ENCODE peak calls at places on chromosomes 6 and 20, in four cellular contexts. I is sigmoid colon, Q is Panc1, T is spleen. S is an unnamed sample.

GRCh38 chr6:113642714-113643442 is 214.3 kb upstream of the MARCKS start:
- DNase-seq in I (no peak), Q (no peak), T (no peak), S (peak; percentile 86)

GRCh38 chr6:128350416-128351254 is 169.8 kb downstream of the PTPRK start:
- DNase-seq in I (no peak), Q (no peak), T (no peak), S (no peak)

GRCh38 chr6:134878136-134878535 is 71.8 kb downstream of the ALDH8A1 start:
- DNase-seq in I (no peak), Q (no peak), T (no peak), S (no peak)

GRCh38 chr6:145206247-145206907 is 528.9 kb downstream of the EPM2A start:
- DNase-seq in I (no peak), Q (no peak), T (no peak), S (no peak)

GRCh38 chr6:142697912-142698311 is 247.1 kb downstream of the HIVEP2 start:
- DNase-seq in I (no peak), Q (no peak), T (no peak), S (no peak)

GRCh38 chr6:1535295-1535694 is 74.4 kb upstream of the FOXC1 start:
- DNase-seq in I (no peak), Q (no peak), T (no peak), S (no peak)

GRCh38 chr20:3563548-3564177 is 92.8 kb downstream of the ATRN start:
- DNase-seq in I (no peak), Q (peak; percentile 33), T (no peak), S (no peak)

GRCh38 chr6:148414836-148415235 is 72.2 kb downstream of the SASH1 start:
- DNase-seq in I (no peak), Q (no peak), T (no peak), S (no peak)

GRCh38 chr20:36777152-36777551 is 3.6 kb upstream of the DSN1 start:
- DNase-seq in I (no peak), Q (no peak), T (peak; percentile 40), S (no peak)
- TF ChIP-seq POLR2AphosphoS5 in I (no peak), Q (no peak), T (no peak), S (no peak)

GRCh38 chr20:57396638-57397003 is 5.4 kb downstream of the RBM38 start:
- DNase-seq in I (no peak), Q (no peak), T (no peak), S (no peak)

GRCh38 chr20:57398231-57398821 is 7.1 kb downstream of the RBM38 start:
- DNase-seq in I (peak; percentile 89), Q (no peak), T (peak; percentile 98), S (peak; percentile 88)

GRCh38 chr20:57397004-57397692 is 6.0 kb downstream of the RBM38 start:
- DNase-seq in I (peak; percentile 66), Q (no peak), T (peak; percentile 80), S (no peak)

GRCh38 chr20:57398901-57399535 is 7.8 kb downstream of the RBM38 start:
- DNase-seq in I (peak; percentile 63), Q (no peak), T (peak; percentile 82), S (no peak)

DNA sequence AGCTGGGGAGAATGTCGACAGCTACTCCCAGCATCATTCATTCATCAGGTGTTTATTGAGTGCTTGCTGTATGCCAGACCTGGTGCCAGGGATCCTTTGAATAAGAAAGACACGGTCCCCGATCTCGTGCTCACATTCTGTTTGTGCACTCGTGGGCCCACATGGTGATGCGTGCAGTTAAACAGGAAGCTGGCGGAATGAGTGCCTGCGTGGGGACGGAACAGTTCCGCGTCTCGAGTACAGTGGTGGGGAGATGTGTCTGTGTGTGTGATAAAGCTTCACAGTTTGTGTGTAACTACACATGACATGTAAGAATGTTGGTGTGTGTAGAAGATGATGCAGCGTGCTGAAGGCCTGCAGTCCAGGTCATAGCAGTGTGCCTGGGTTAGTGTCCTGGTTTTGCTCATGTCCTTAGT is 6.5 kb downstream of the RBM38 start:
- DNase-seq in I (peak; percentile 75), Q (no peak), T (peak; percentile 93), S (peak; percentile 57)
- H3K4me1 ChIP-seq in I (peaks cover 100% of the 10 kb centered on the region), Q (peaks cover 4% of the 10 kb centered on the region), T (peaks cover 100% of the 10 kb centered on the region), S (peaks cover 58% of the 10 kb centered on the region)

GRCh38 chr20:50191065-50191565 is 485 bp downstream of the CEBPB start:
- DNase-seq in I (no peak), Q (no peak), T (peak; percentile 94), S (peak; percentile 75)

GRCh38 chr20:50191566-50192363 is 1.1 kb downstream of the CEBPB start:
- DNase-seq in I (peak; percentile 76), Q (no peak), T (peak; percentile 93), S (peak; percentile 55)

GRCh38 chr20:50189681-50190250 is 864 bp upstream of the CEBPB start:
- DNase-seq in I (no peak), Q (no peak), T (peak; percentile 91), S (peak; percentile 88)

GRCh38 chr20:50188879-50189680 is 1.6 kb upstream of the CEBPB start:
- DNase-seq in I (no peak), Q (no peak), T (peak; percentile 84), S (no peak)

GRCh38 chr20:50190251-50191064 is at the start of gene CEBPB:
- DNase-seq in I (peak; percentile 97), Q (no peak), T (peak; percentile 98), S (peak; percentile 92)
- TF ChIP-seq POLR2AphosphoS5 in I (peak; percentile 97), Q (peak; percentile 98), T (peak; percentile 97), S (peak; percentile 98)

GRCh38 chr20:10434832-10435812 is at the start of gene SLX4IP:
- DNase-seq in I (peak; percentile 96), Q (peak; percentile 81), T (peak; percentile 95), S (peak; percentile 94)
- H3K4me1 ChIP-seq in I (peaks cover 34% of the 10 kb centered on the region), Q (peaks cover 12% of the 10 kb centered on the region), T (peaks cover 56% of the 10 kb centered on the region), S (peaks cover 15% of the 10 kb centered on the region)

GRCh38 chr6:70413114-70413828 is at the start of gene FAM135A:
- DNase-seq in I (peak; percentile 99), Q (peak; percentile 97), T (peak; percentile 99), S (peak; percentile 99)
- TF ChIP-seq POLR2AphosphoS5 in I (peak; percentile 27), Q (peak; percentile 98), T (peak; percentile 88), S (peak; percentile 84)

DNA sequence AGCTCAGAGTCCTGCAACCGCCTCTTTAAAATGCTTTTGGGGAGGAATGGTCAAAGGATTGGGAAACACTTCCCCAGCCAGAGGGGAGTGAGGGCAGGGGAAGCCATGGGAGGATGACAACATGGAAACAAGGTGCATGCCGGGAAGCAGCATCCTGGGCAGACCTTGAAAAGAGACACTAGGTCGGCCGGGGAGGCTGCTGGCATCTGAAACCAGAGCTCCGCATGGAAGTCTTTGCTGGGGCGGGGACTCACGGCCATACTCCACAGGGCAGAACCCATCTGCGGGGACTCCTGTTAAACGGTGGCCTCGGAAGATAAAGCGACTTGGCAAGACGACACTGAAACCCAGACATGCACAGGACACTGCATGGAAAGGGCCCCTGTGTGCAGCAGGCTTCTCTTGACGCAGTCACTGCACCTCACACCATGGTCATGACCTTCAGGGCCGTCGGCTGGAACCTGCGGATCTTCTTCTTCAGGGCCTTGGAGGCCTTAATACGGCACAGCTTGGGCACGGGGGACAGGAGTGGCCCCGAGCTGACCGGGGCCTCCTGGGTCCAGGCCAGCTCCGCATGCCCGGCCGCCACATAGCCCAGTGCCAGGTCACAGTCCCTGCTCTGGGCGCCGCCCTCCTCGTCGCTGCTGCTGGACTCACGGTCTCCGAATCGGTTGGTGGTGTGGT is 12.4 kb downstream of the DACT2 start:
- DNase-seq in I (no peak), Q (no peak), T (no peak), S (no peak)
- H3K4me1 ChIP-seq in I (no peaks in the 10 kb centered on the region), Q (no peaks in the 10 kb centered on the region), T (no peaks in the 10 kb centered on the region), S (peaks cover 5% of the 10 kb centered on the region)

DNA sequence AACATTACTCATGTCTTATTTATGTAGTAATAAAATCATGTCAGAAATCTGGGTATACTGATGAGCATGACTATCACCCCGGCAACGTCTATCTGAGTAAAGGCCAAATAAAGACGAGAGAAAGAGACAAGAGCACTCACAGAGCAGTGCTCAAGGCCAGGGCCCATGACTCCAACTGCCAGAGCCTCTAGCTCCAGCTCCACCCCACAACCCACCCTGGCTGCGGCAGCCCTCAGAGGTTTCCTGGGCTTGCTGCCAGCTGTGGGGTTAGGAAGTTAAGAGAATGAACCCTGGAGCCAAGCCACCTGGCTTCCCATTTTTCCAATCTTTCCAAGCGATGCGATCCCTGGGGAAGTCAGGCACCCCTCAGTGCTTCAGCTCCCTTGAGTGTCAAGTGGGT is 92.0 kb upstream of the PAX1 start:
- DNase-seq in I (no peak), Q (no peak), T (no peak), S (peak; percentile 37)
- TF ChIP-seq POLR2AphosphoS5 in I (no peak), Q (no peak), T (no peak), S (no peak)

GRCh38 chr6:163886394-163886793 is 471.9 kb downstream of the QKI start:
- DNase-seq in I (no peak), Q (no peak), T (no peak), S (no peak)
- H3K4me1 ChIP-seq in I (no peaks in the 10 kb centered on the region), Q (no peaks in the 10 kb centered on the region), T (peaks cover 7% of the 10 kb centered on the region), S (no peaks in the 10 kb centered on the region)

DNA sequence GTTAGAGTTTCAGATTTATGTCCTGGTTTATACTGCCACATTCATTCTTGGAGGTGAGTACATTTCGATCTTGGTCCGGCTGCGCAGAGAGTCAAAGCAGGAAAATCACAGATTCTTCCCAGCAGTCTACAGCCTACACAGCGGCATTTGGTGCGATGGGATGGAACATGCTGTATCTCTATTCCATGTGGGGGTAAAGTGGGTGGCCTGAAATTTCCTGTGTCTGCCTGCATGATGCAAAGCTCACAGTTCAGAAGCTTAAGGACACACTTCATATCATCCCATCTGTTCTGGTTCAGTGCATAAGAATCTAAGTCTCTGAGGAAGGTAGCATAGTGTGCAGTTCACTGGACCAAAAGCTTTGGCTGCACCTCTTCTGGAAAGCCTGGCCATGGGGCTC is at the start of gene DEFB127:
- DNase-seq in I (no peak), Q (no peak), T (no peak), S (no peak)
- TF ChIP-seq POLR2AphosphoS5 in I (no peak), Q (no peak), T (no peak), S (no peak)

GRCh38 chr20:33993800-33994623 is at the start of gene RALY:
- DNase-seq in I (peak; percentile 91), Q (no peak), T (peak; percentile 98), S (peak; percentile 89)

GRCh38 chr20:33992145-33992922 is 1.4 kb upstream of the RALY start:
- DNase-seq in I (no peak), Q (peak; percentile 15), T (no peak), S (no peak)

GRCh38 chr20:33992923-33993799 is 550 bp upstream of the RALY start:
- DNase-seq in I (peak; percentile 100), Q (peak; percentile 94), T (peak; percentile 100), S (peak; percentile 100)

GRCh38 chr20:33994624-33994913 is 858 bp downstream of the RALY start:
- DNase-seq in I (no peak), Q (no peak), T (no peak), S (no peak)

GRCh38 chr20:33995053-33995816 is 1.5 kb downstream of the RALY start:
- DNase-seq in I (no peak), Q (no peak), T (no peak), S (no peak)
- H3K4me1 ChIP-seq in I (peaks cover 72% of the 10 kb centered on the region), Q (peaks cover 23% of the 10 kb centered on the region), T (peaks cover 81% of the 10 kb centered on the region), S (peaks cover 47% of the 10 kb centered on the region)